ENCODE peak calls at places on chromosome 5, in ten cellular contexts. R is nucleus accumbens; S is prostate gland; J is kidney tubule cell; I is Kasumi-1; N is stimulated activated CD8-positive, alpha-beta memory T cell treated with anti-CD3 and anti-CD28 coated beads, Interleukin-4, amount 100 ng/mL, for 4 hours; M is D341Med; P is mucosa of gallbladder; L is breast epithelium; A is ecto neural progenitor cell. O is an unnamed sample.

GRCh38 chr5:167710444-167711025 is 580.9 kb upstream of the WWC1 start:
- DNase-seq in R (no peak), S (no peak), J (peak), I (no peak), N (no peak), M (no peak), P (no peak), L (no peak), A (no peak), O (peak)

GRCh38 chr5:3034449-3034848 is 283.0 kb upstream of the IRX2 start:
- DNase-seq in R (no peak), S (no peak), J (no peak), I (no peak), N (no peak), M (no peak), P (no peak), L (no peak), A (no peak), O (no peak)

GRCh38 chr5:78293856-78294249 is 645 bp downstream of the AP3B1 start:
- DNase-seq in R (no peak), S (no peak), J (peak), I (no peak), N (no peak), M (no peak), P (no peak), L (no peak), A (no peak), O (peak)

GRCh38 chr5:168365581-168366081 is 74.2 kb downstream of the WWC1 start:
- DNase-seq in R (no peak), S (peak), J (peak), I (no peak), N (no peak), M (no peak), P (peak), L (peak), A (no peak), O (peak)

GRCh38 chr5:134114886-134115805 is 665 bp downstream of the TCF7 start:
- DNase-seq in R (no peak), S (no peak), J (peak), I (no peak), N (peak), M (peak), P (no peak), L (no peak), A (peak), O (peak)

GRCh38 chr5:151130922-151131891 is 26.4 kb downstream of the ANXA6 start:
- DNase-seq in R (no peak), S (no peak), J (peak), I (no peak), N (no peak), M (no peak), P (peak), L (peak), A (no peak), O (peak)

GRCh38 chr5:168135897-168136296 is 155.5 kb upstream of the WWC1 start:
- DNase-seq in R (no peak), S (no peak), J (no peak), I (no peak), N (no peak), M (no peak), P (no peak), L (no peak), A (no peak), O (no peak)

GRCh38 chr5:59637878-59638580 is 255.5 kb downstream of the PDE4D start:
- DNase-seq in R (no peak), S (no peak), J (no peak), I (no peak), N (no peak), M (no peak), P (no peak), L (no peak), A (no peak), O (no peak)

GRCh38 chr5:132501961-132502931 is 11.7 kb upstream of the IRF1 start:
- DNase-seq in R (no peak), S (peak), J (no peak), I (no peak), N (no peak), M (peak), P (peak), L (peak), A (peak), O (no peak)

GRCh38 chr5:163967273-163967672 is 461.9 kb downstream of the MAT2B start:
- DNase-seq in R (no peak), S (no peak), J (no peak), I (no peak), N (no peak), M (no peak), P (no peak), L (no peak), A (no peak), O (no peak)

GRCh38 chr5:148912714-148913398 is 86.4 kb downstream of the ADRB2 start:
- DNase-seq in R (no peak), S (no peak), J (peak), I (no peak), N (no peak), M (no peak), P (no peak), L (peak), A (peak), O (peak)

GRCh38 chr5:68172314-68172713 is 43.2 kb upstream of the PIK3R1 start:
- DNase-seq in R (no peak), S (no peak), J (no peak), I (no peak), N (no peak), M (no peak), P (peak), L (no peak), A (no peak), O (no peak)

GRCh38 chr5:2898661-2899060 is 147.2 kb upstream of the IRX2 start:
- DNase-seq in R (no peak), S (no peak), J (no peak), I (no peak), N (no peak), M (no peak), P (no peak), L (no peak), A (peak), O (no peak)

O was measured in islet precursor cell.